ENCODE peak calls at places on chromosomes 3 and 15, in five cellular contexts. X is choroid plexus epithelial cell, E is mucosa of descending colon, H is fibroblast of lung, K is cardiac muscle cell. M is an unnamed sample.

GRCh38 chr15:92580021-92580420 is 75.6 kb downstream of the FAM174B start:
- DNase-seq in X (no peak), E (no peak), H (no peak), K (no peak), M (no peak)

GRCh38 chr15:64930019-64930652 is 18.4 kb downstream of the ANKDD1A start:
- DNase-seq in X (no peak), E (no peak), H (no peak), K (no peak), M (no peak)

GRCh38 chr15:54990793-54991192 is 205.9 kb downstream of the RSL24D1 start:
- DNase-seq in X (no peak), E (no peak), H (no peak), K (no peak), M (no peak)

GRCh38 chr15:29774900-29775299 is 47.4 kb downstream of the TJP1 start:
- DNase-seq in X (peak), E (no peak), H (peak), K (no peak), M (peak)

GRCh38 chr15:60520825-60521368 is 42.0 kb upstream of the ICE2 start:
- DNase-seq in X (peak), E (peak), H (peak), K (peak), M (peak)

GRCh38 chr3:122893754-122894668 is 99.1 kb downstream of the SLC49A4 start:
- DNase-seq in X (peak), E (no peak), H (no peak), K (peak), M (no peak)

GRCh38 chr3:97981886-97982285 is 9.7 kb upstream of the RIOX2 start:
- DNase-seq in X (peak), E (no peak), H (peak), K (no peak), M (peak)

GRCh38 chr15:33111051-33111451 is 83.5 kb downstream of the FMN1 start:
- DNase-seq in X (peak), E (no peak), H (peak), K (no peak), M (peak)

GRCh38 chr15:55552926-55553325 is 35.2 kb downstream of the PYGO1 start:
- DNase-seq in X (peak), E (no peak), H (peak), K (peak), M (peak)

GRCh38 chr3:177538743-177539730 is 341.8 kb upstream of the TBL1XR1 start:
- DNase-seq in X (peak), E (no peak), H (no peak), K (no peak), M (no peak)

GRCh38 chr3:81829946-81830345 is 68.5 kb upstream of the GBE1 start:
- DNase-seq in X (no peak), E (no peak), H (no peak), K (no peak), M (no peak)

GRCh38 chr15:58053236-58054153 is 12.0 kb downstream of the ALDH1A2 start:
- DNase-seq in X (no peak), E (no peak), H (no peak), K (no peak), M (no peak)

GRCh38 chr15:74587924-74588323 is 27.7 kb upstream of the CLK3 start:
- DNase-seq in X (no peak), E (no peak), H (no peak), K (no peak), M (no peak)

GRCh38 chr3:96869316-96869715 is 54.9 kb downstream of the EPHA6 start:
- DNase-seq in X (no peak), E (no peak), H (no peak), K (no peak), M (no peak)

GRCh38 chr15:78921517-78921916 is 23.3 kb downstream of the CTSH start:
- DNase-seq in X (no peak), E (no peak), H (no peak), K (no peak), M (no peak)

GRCh38 chr15:92979011-92979701 is 79.0 kb downstream of the CHD2 start:
- DNase-seq in X (peak), E (no peak), H (peak), K (no peak), M (peak)

GRCh38 chr3:59270921-59271320 is 221.1 kb upstream of the CFAP20DC start:
- DNase-seq in X (no peak), E (no peak), H (no peak), K (no peak), M (no peak)

GRCh38 chr15:65533057-65533752 is 2.9 kb downstream of the HACD3 start:
- DNase-seq in X (peak), E (no peak), H (no peak), K (no peak), M (no peak)

GRCh38 chr3:180316321-180316720 is 279.6 kb upstream of the PEX5L start:
- DNase-seq in X (no peak), E (no peak), H (no peak), K (no peak), M (no peak)

GRCh38 chr3:43503067-43503728 is 118.6 kb downstream of the ANO10 start:
- DNase-seq in X (peak), E (no peak), H (peak), K (peak), M (peak)

GRCh38 chr3:113825090-113825489 is 13.5 kb upstream of the GRAMD1C start:
- DNase-seq in X (peak), E (no peak), H (peak), K (no peak), M (peak)

GRCh38 chr3:141845407-141846049 is 30.9 kb upstream of the ATP1B3 start:
- DNase-seq in X (peak), E (peak), H (no peak), K (peak), M (no peak)

GRCh38 chr15:23877502-23878412 is 190.7 kb upstream of the NDN start:
- DNase-seq in X (no peak), E (peak), H (peak), K (peak), M (peak)

GRCh38 chr3:94069242-94069813 is 6.5 kb downstream of the NSUN3 start:
- DNase-seq in X (peak), E (no peak), H (peak), K (peak), M (peak)

GRCh38 chr3:27623085-27623753 is 98.9 kb downstream of the EOMES start:
- DNase-seq in X (no peak), E (no peak), H (peak), K (no peak), M (peak)

GRCh38 chr3:94961423-94962100 is 898.7 kb downstream of the NSUN3 start:
- DNase-seq in X (no peak), E (no peak), H (no peak), K (no peak), M (no peak)

GRCh38 chr3:115092220-115092791 is 54.8 kb downstream of the ZBTB20 start:
- DNase-seq in X (peak), E (peak), H (peak), K (peak), M (peak)

GRCh38 chr15:68794307-68794706 is 26.4 kb downstream of the ANP32A start:
- DNase-seq in X (no peak), E (no peak), H (no peak), K (no peak), M (no peak)
- TF ChIP-seq CTCF in X (no peak), E (no peak), H (no peak), K (no peak), M (no peak)

DNA sequence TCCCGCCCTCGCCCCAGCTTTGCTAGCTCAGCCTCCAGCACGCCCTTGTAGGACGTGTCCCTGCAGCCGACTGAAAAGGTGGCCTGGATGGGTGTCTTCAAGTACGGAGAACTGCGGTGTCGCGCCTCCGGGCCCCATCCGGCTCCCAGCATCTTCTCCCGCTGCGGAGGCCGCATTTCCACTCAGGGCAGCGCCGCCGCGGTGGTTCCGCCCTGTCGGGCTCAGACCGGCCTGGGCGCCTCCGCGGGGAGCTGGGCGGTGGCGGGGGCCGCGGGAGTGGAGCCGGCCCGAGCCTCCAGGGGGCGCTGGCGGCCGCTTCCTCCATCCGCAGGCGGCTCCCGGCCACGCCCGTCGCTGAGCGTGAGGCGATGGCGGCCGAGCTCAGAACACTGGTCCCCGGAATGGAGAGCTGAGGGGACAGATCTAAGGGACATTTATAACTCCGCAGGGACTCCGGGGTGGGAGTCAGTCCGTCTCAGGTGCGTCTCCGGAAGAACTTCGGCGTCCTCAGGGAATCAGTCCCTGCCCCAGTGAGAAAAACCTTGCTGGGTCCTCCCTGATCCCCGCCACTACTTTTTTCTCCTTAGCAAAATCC is 13.6 kb upstream of the SMCO1 start:
- DNase-seq in X (peak), E (peak), H (peak), K (peak), M (peak)
- H3K4me3 ChIP-seq in X (peak), E (no peak), H (peak), K (peak), M (peak)

GRCh38 chr3:157066335-157067071 is 93.4 kb downstream of the CCNL1 start:
- DNase-seq in X (no peak), E (no peak), H (peak), K (no peak), M (peak)

GRCh38 chr3:157064402-157064801 is 95.5 kb downstream of the CCNL1 start:
- DNase-seq in X (no peak), E (no peak), H (no peak), K (no peak), M (no peak)

GRCh38 chr3:157065201-157065600 is 94.7 kb downstream of the CCNL1 start:
- DNase-seq in X (no peak), E (no peak), H (no peak), K (no peak), M (no peak)

GRCh38 chr3:157069406-157069805 is 90.5 kb downstream of the CCNL1 start:
- DNase-seq in X (no peak), E (no peak), H (no peak), K (no peak), M (no peak)

GRCh38 chr3:157067114-157067513 is 92.8 kb downstream of the CCNL1 start:
- DNase-seq in X (no peak), E (no peak), H (no peak), K (no peak), M (no peak)
- TF ChIP-seq CTCF in X (no peak), E (no peak), H (no peak), K (no peak), M (peak)

GRCh38 chr3:187112934-187113793 is 26.1 kb downstream of the RPL39L start:
- DNase-seq in X (peak), E (no peak), H (peak), K (no peak), M (peak)

GRCh38 chr3:187105700-187106099 is 33.6 kb downstream of the RPL39L start:
- DNase-seq in X (no peak), E (no peak), H (no peak), K (no peak), M (no peak)

GRCh38 chr3:187107989-187108388 is 31.3 kb downstream of the RPL39L start:
- DNase-seq in X (no peak), E (no peak), H (peak), K (no peak), M (no peak)

GRCh38 chr3:187114511-187114910 is 24.8 kb downstream of the RPL39L start:
- DNase-seq in X (no peak), E (no peak), H (no peak), K (no peak), M (no peak)

DNA sequence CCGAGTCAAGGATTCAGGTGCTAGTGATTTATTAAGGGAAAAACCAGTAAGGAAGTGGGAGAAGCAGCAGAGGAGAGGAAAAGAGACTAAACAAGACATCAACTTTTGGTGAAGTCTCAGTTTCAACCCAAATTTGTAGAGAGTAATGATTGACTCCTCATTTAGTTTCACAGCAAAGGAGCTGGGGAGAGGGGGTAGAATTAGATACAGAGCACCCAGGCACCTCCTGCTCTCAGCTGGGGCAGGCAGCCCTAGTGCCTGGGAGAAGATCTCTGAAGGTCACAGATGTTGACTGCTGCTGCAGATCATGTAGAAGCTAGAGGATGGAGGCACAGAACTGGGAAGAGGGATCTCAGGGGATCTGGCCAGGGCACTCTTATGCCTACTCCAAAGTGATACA is 29.1 kb downstream of the RPL39L start:
- DNase-seq in X (no peak), E (no peak), H (no peak), K (no peak), M (no peak)
- H3K4me3 ChIP-seq in X (no peak), E (no peak), H (no peak), K (no peak), M (no peak)